ENCODE peak calls at places on chromosomes 12 and 14, in nine cellular contexts. One of them, this sample, is unnamed.

GRCh38 chr14:105131241-105131640 is 37.3 kb downstream of the JAG2 start:
- DNase-seq in heart right ventricle: no peak
- DNase-seq in endodermal cell: no peak
- DNase-seq in tibial nerve: no peak
- DNase-seq in cardiac muscle cell: no peak
- DNase-seq in stomach: no peak
- DNase-seq in ovary: no peak
- DNase-seq in mesendoderm: no peak
- DNase-seq in GM06990: no peak
- DNase-seq in this sample: no peak

GRCh38 chr12:125296701-125297100 is 231.5 kb downstream of the AACS start:
- DNase-seq in heart right ventricle: no peak
- DNase-seq in endodermal cell: no peak
- DNase-seq in tibial nerve: no peak
- DNase-seq in cardiac muscle cell: no peak
- DNase-seq in stomach: no peak
- DNase-seq in ovary: no peak
- DNase-seq in mesendoderm: no peak
- DNase-seq in GM06990: no peak
- DNase-seq in this sample: no peak

GRCh38 chr14:65783576-65783975 is 371.0 kb downstream of the FUT8 start:
- DNase-seq in heart right ventricle: no peak
- DNase-seq in endodermal cell: peak; percentile 28
- DNase-seq in tibial nerve: no peak
- DNase-seq in cardiac muscle cell: no peak
- DNase-seq in stomach: no peak
- DNase-seq in ovary: no peak
- DNase-seq in mesendoderm: no peak
- DNase-seq in GM06990: no peak
- DNase-seq in this sample: no peak

GRCh38 chr12:43937947-43938346 is 102.1 kb downstream of the TMEM117 start:
- DNase-seq in heart right ventricle: no peak
- DNase-seq in endodermal cell: peak; percentile 54
- DNase-seq in tibial nerve: no peak
- DNase-seq in cardiac muscle cell: peak; percentile 15
- DNase-seq in stomach: no peak
- DNase-seq in ovary: no peak
- DNase-seq in mesendoderm: peak; percentile 33
- DNase-seq in GM06990: no peak
- DNase-seq in this sample: no peak

GRCh38 chr12:98896938-98897337 is 251.8 kb downstream of the APAF1 start:
- DNase-seq in heart right ventricle: no peak
- DNase-seq in endodermal cell: peak; percentile 86
- DNase-seq in tibial nerve: no peak
- DNase-seq in cardiac muscle cell: peak; percentile 65
- DNase-seq in stomach: no peak
- DNase-seq in ovary: no peak
- DNase-seq in mesendoderm: peak; percentile 45
- DNase-seq in GM06990: no peak
- DNase-seq in this sample: no peak

GRCh38 chr12:34218193-34219045 is 196.1 kb downstream of the ALG10 start:
- DNase-seq in heart right ventricle: peak; percentile 72
- DNase-seq in endodermal cell: peak; percentile 85
- DNase-seq in tibial nerve: peak; percentile 75
- DNase-seq in cardiac muscle cell: no peak
- DNase-seq in stomach: peak; percentile 67
- DNase-seq in ovary: peak; percentile 65
- DNase-seq in mesendoderm: peak; percentile 49
- DNase-seq in GM06990: peak; percentile 21
- DNase-seq in this sample: no peak

GRCh38 chr12:120121343-120121742 is 4.8 kb upstream of the RAB35 start:
- DNase-seq in heart right ventricle: no peak
- DNase-seq in endodermal cell: no peak
- DNase-seq in tibial nerve: no peak
- DNase-seq in cardiac muscle cell: no peak
- DNase-seq in stomach: no peak
- DNase-seq in ovary: no peak
- DNase-seq in mesendoderm: no peak
- DNase-seq in GM06990: no peak
- DNase-seq in this sample: no peak

GRCh38 chr14:59422069-59422881 is 42.9 kb downstream of the GPR135 start:
- DNase-seq in heart right ventricle: no peak
- DNase-seq in endodermal cell: no peak
- DNase-seq in tibial nerve: no peak
- DNase-seq in cardiac muscle cell: peak; percentile 34
- DNase-seq in stomach: no peak
- DNase-seq in ovary: no peak
- DNase-seq in mesendoderm: no peak
- DNase-seq in GM06990: no peak
- DNase-seq in this sample: no peak

GRCh38 chr12:122467983-122468382 is 32.7 kb downstream of the ZCCHC8 start:
- DNase-seq in heart right ventricle: no peak
- DNase-seq in endodermal cell: no peak
- DNase-seq in tibial nerve: no peak
- DNase-seq in cardiac muscle cell: no peak
- DNase-seq in stomach: no peak
- DNase-seq in ovary: no peak
- DNase-seq in mesendoderm: peak; percentile 32
- DNase-seq in GM06990: no peak
- DNase-seq in this sample: no peak

GRCh38 chr14:102908766-102909455 is 13.6 kb upstream of the AMN start:
- DNase-seq in heart right ventricle: no peak
- DNase-seq in endodermal cell: no peak
- DNase-seq in tibial nerve: no peak
- DNase-seq in cardiac muscle cell: no peak
- DNase-seq in stomach: no peak
- DNase-seq in ovary: no peak
- DNase-seq in mesendoderm: no peak
- DNase-seq in GM06990: no peak
- DNase-seq in this sample: no peak

GRCh38 chr12:127628655-127629054 is 638.3 kb upstream of the TMEM132C start:
- DNase-seq in heart right ventricle: no peak
- DNase-seq in endodermal cell: no peak
- DNase-seq in tibial nerve: no peak
- DNase-seq in cardiac muscle cell: no peak
- DNase-seq in stomach: no peak
- DNase-seq in ovary: no peak
- DNase-seq in mesendoderm: no peak
- DNase-seq in GM06990: no peak
- DNase-seq in this sample: no peak

GRCh38 chr14:91177073-91177796 is 63.4 kb downstream of the DGLUCY start:
- DNase-seq in heart right ventricle: no peak
- DNase-seq in endodermal cell: peak; percentile 79
- DNase-seq in tibial nerve: peak; percentile 56
- DNase-seq in cardiac muscle cell: peak; percentile 70
- DNase-seq in stomach: peak; percentile 65
- DNase-seq in ovary: no peak
- DNase-seq in mesendoderm: peak; percentile 76
- DNase-seq in GM06990: no peak
- DNase-seq in this sample: no peak

GRCh38 chr14:102644523-102644922 is 52.1 kb downstream of the RCOR1 start:
- DNase-seq in heart right ventricle: no peak
- DNase-seq in endodermal cell: no peak
- DNase-seq in tibial nerve: no peak
- DNase-seq in cardiac muscle cell: no peak
- DNase-seq in stomach: no peak
- DNase-seq in ovary: no peak
- DNase-seq in mesendoderm: no peak
- DNase-seq in GM06990: no peak
- DNase-seq in this sample: no peak

GRCh38 chr14:103897075-103897947 is 30.9 kb upstream of the TDRD9 start:
- DNase-seq in heart right ventricle: no peak
- DNase-seq in endodermal cell: no peak
- DNase-seq in tibial nerve: no peak
- DNase-seq in cardiac muscle cell: no peak
- DNase-seq in stomach: peak; percentile 93
- DNase-seq in ovary: no peak
- DNase-seq in mesendoderm: no peak
- DNase-seq in GM06990: no peak
- DNase-seq in this sample: no peak

GRCh38 chr14:93939304-93940229 is 12.4 kb downstream of the FAM181A start:
- DNase-seq in heart right ventricle: peak; percentile 72
- DNase-seq in endodermal cell: peak; percentile 99
- DNase-seq in tibial nerve: peak; percentile 73
- DNase-seq in cardiac muscle cell: peak; percentile 83
- DNase-seq in stomach: peak; percentile 84
- DNase-seq in ovary: peak; percentile 73
- DNase-seq in mesendoderm: peak; percentile 90
- DNase-seq in GM06990: peak; percentile 91
- DNase-seq in this sample: peak; percentile 24

GRCh38 chr12:32671930-32672785 is 6.9 kb upstream of the DNM1L start:
- DNase-seq in heart right ventricle: peak; percentile 60
- DNase-seq in endodermal cell: peak; percentile 79
- DNase-seq in tibial nerve: peak; percentile 74
- DNase-seq in cardiac muscle cell: peak; percentile 55
- DNase-seq in stomach: peak; percentile 47
- DNase-seq in ovary: no peak
- DNase-seq in mesendoderm: peak; percentile 70
- DNase-seq in GM06990: no peak
- DNase-seq in this sample: no peak

GRCh38 chr12:31317471-31318397 is 8.2 kb downstream of the SINHCAF start:
- DNase-seq in heart right ventricle: no peak
- DNase-seq in endodermal cell: no peak
- DNase-seq in tibial nerve: no peak
- DNase-seq in cardiac muscle cell: no peak
- DNase-seq in stomach: no peak
- DNase-seq in ovary: no peak
- DNase-seq in mesendoderm: no peak
- DNase-seq in GM06990: no peak
- DNase-seq in this sample: no peak

GRCh38 chr14:80415636-80416035 is 204.3 kb upstream of the DIO2 start:
- DNase-seq in heart right ventricle: no peak
- DNase-seq in endodermal cell: no peak
- DNase-seq in tibial nerve: no peak
- DNase-seq in cardiac muscle cell: no peak
- DNase-seq in stomach: no peak
- DNase-seq in ovary: no peak
- DNase-seq in mesendoderm: no peak
- DNase-seq in GM06990: no peak
- DNase-seq in this sample: no peak

DNA sequence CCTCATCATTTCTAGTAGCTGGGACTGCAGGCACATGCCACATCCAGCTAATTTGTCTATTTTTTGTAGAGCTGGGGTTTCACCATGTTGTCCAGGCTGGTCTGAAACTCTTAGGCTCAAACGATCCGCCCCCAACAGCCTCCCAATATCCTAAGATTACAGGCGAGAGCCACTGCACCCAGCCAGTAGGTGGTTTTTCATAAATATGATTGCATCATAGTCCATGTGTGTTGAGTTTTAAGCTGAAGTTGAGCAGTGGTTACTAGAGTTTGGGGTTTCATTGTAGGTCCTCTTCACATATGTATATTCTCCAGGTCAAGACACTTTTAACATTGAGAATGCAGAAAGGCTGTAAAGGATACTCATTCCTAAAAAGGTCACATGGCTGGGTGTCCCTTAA is 13.1 kb upstream of the TNS2 start:
- DNase-seq in heart right ventricle: no peak
- DNase-seq in endodermal cell: no peak
- DNase-seq in tibial nerve: no peak
- DNase-seq in cardiac muscle cell: no peak
- DNase-seq in stomach: no peak
- DNase-seq in ovary: no peak
- DNase-seq in mesendoderm: no peak
- DNase-seq in GM06990: no peak
- DNase-seq in this sample: no peak
- H3K36me3 ChIP-seq in heart right ventricle: peaks cover 57% of the 10 kb centered on the region
- H3K36me3 ChIP-seq in endodermal cell: peaks cover 74% of the 10 kb centered on the region
- H3K36me3 ChIP-seq in tibial nerve: peaks cover 36% of the 10 kb centered on the region
- H3K36me3 ChIP-seq in cardiac muscle cell: peaks cover 68% of the 10 kb centered on the region
- H3K36me3 ChIP-seq in stomach: peaks cover 94% of the 10 kb centered on the region
- H3K36me3 ChIP-seq in ovary: no peaks in the 10 kb centered on the region
- H3K36me3 ChIP-seq in mesendoderm: peaks cover 23% of the 10 kb centered on the region
- H3K36me3 ChIP-seq in GM06990: peaks cover 35% of the 10 kb centered on the region
- H3K36me3 ChIP-seq in this sample: peaks cover 97% of the 10 kb centered on the region

GRCh38 chr12:64418209-64418608 is 14.0 kb downstream of the XPOT start:
- DNase-seq in heart right ventricle: no peak
- DNase-seq in endodermal cell: peak; percentile 0
- DNase-seq in tibial nerve: no peak
- DNase-seq in cardiac muscle cell: no peak
- DNase-seq in stomach: no peak
- DNase-seq in ovary: no peak
- DNase-seq in mesendoderm: no peak
- DNase-seq in GM06990: no peak
- DNase-seq in this sample: no peak
- H3K36me3 ChIP-seq in heart right ventricle: peaks cover 55% of the 10 kb centered on the region
- H3K36me3 ChIP-seq in endodermal cell: peaks cover 93% of the 10 kb centered on the region
- H3K36me3 ChIP-seq in tibial nerve: peaks cover 17% of the 10 kb centered on the region
- H3K36me3 ChIP-seq in cardiac muscle cell: peaks cover 90% of the 10 kb centered on the region
- H3K36me3 ChIP-seq in stomach: peaks cover 100% of the 10 kb centered on the region
- H3K36me3 ChIP-seq in ovary: no peaks in the 10 kb centered on the region
- H3K36me3 ChIP-seq in mesendoderm: peaks cover 2% of the 10 kb centered on the region
- H3K36me3 ChIP-seq in GM06990: peaks cover 7% of the 10 kb centered on the region
- H3K36me3 ChIP-seq in this sample: peaks cover 34% of the 10 kb centered on the region

GRCh38 chr14:22843123-22843925 is 6.9 kb downstream of the MMP14 start:
- DNase-seq in heart right ventricle: no peak
- DNase-seq in endodermal cell: no peak
- DNase-seq in tibial nerve: no peak
- DNase-seq in cardiac muscle cell: no peak
- DNase-seq in stomach: no peak
- DNase-seq in ovary: peak; percentile 21
- DNase-seq in mesendoderm: no peak
- DNase-seq in GM06990: no peak
- DNase-seq in this sample: no peak

GRCh38 chr14:22839159-22839779 is 2.9 kb downstream of the MMP14 start:
- DNase-seq in heart right ventricle: no peak
- DNase-seq in endodermal cell: no peak
- DNase-seq in tibial nerve: no peak
- DNase-seq in cardiac muscle cell: no peak
- DNase-seq in stomach: no peak
- DNase-seq in ovary: peak; percentile 39
- DNase-seq in mesendoderm: peak; percentile 54
- DNase-seq in GM06990: no peak
- DNase-seq in this sample: no peak

GRCh38 chr14:22842211-22843122 is 6.1 kb downstream of the MMP14 start:
- DNase-seq in heart right ventricle: no peak
- DNase-seq in endodermal cell: no peak
- DNase-seq in tibial nerve: no peak
- DNase-seq in cardiac muscle cell: no peak
- DNase-seq in stomach: no peak
- DNase-seq in ovary: peak; percentile 33
- DNase-seq in mesendoderm: no peak
- DNase-seq in GM06990: no peak
- DNase-seq in this sample: no peak

GRCh38 chr14:22841311-22841710 is 4.9 kb downstream of the MMP14 start:
- DNase-seq in heart right ventricle: no peak
- DNase-seq in endodermal cell: no peak
- DNase-seq in tibial nerve: no peak
- DNase-seq in cardiac muscle cell: no peak
- DNase-seq in stomach: no peak
- DNase-seq in ovary: peak; percentile 28
- DNase-seq in mesendoderm: no peak
- DNase-seq in GM06990: no peak
- DNase-seq in this sample: no peak

GRCh38 chr14:22841769-22842168 is 5.4 kb downstream of the MMP14 start:
- DNase-seq in heart right ventricle: no peak
- DNase-seq in endodermal cell: no peak
- DNase-seq in tibial nerve: no peak
- DNase-seq in cardiac muscle cell: no peak
- DNase-seq in stomach: no peak
- DNase-seq in ovary: peak; percentile 14
- DNase-seq in mesendoderm: no peak
- DNase-seq in GM06990: no peak
- DNase-seq in this sample: no peak
- H3K36me3 ChIP-seq in heart right ventricle: peaks cover 30% of the 10 kb centered on the region
- H3K36me3 ChIP-seq in endodermal cell: peaks cover 66% of the 10 kb centered on the region
- H3K36me3 ChIP-seq in tibial nerve: peaks cover 18% of the 10 kb centered on the region
- H3K36me3 ChIP-seq in cardiac muscle cell: no peaks in the 10 kb centered on the region
- H3K36me3 ChIP-seq in stomach: peaks cover 60% of the 10 kb centered on the region
- H3K36me3 ChIP-seq in ovary: no peaks in the 10 kb centered on the region
- H3K36me3 ChIP-seq in mesendoderm: peaks cover 34% of the 10 kb centered on the region
- H3K36me3 ChIP-seq in GM06990: no peaks in the 10 kb centered on the region
- H3K36me3 ChIP-seq in this sample: peaks cover 54% of the 10 kb centered on the region

GRCh38 chr12:109517619-109518018 is 40.2 kb downstream of the UBE3B start:
- DNase-seq in heart right ventricle: peak; percentile 15
- DNase-seq in endodermal cell: peak; percentile 41
- DNase-seq in tibial nerve: no peak
- DNase-seq in cardiac muscle cell: no peak
- DNase-seq in stomach: no peak
- DNase-seq in ovary: no peak
- DNase-seq in mesendoderm: no peak
- DNase-seq in GM06990: no peak
- DNase-seq in this sample: no peak
- H3K36me3 ChIP-seq in heart right ventricle: peaks cover 24% of the 10 kb centered on the region
- H3K36me3 ChIP-seq in endodermal cell: peaks cover 53% of the 10 kb centered on the region
- H3K36me3 ChIP-seq in tibial nerve: peaks cover 27% of the 10 kb centered on the region
- H3K36me3 ChIP-seq in cardiac muscle cell: peaks cover 30% of the 10 kb centered on the region
- H3K36me3 ChIP-seq in stomach: peaks cover 100% of the 10 kb centered on the region
- H3K36me3 ChIP-seq in ovary: no peaks in the 10 kb centered on the region
- H3K36me3 ChIP-seq in mesendoderm: peaks cover 2% of the 10 kb centered on the region
- H3K36me3 ChIP-seq in GM06990: peaks cover 34% of the 10 kb centered on the region
- H3K36me3 ChIP-seq in this sample: peaks cover 100% of the 10 kb centered on the region

This sample was measured in esophagus squamous epithelium.